ENCODE peak calls at places on chromosomes 16 and 17, in eight cellular contexts. E is occipital lobe; R is GM10248; O is AG08395; H is H9; X is stomach; W is stimulated activated CD4-positive, alpha-beta T cell treated with anti-CD3 and anti-CD28 coated beads, Interleukin-4, amount 100 ng/mL, for 1 hour; F is stimulated activated CD8-positive, alpha-beta memory T cell treated with anti-CD3 and anti-CD28 coated beads, Interleukin-4, amount 100 ng/mL, for 48 hours. B is an unnamed sample.

GRCh38 chr17:42378597-42379594 is 9.3 kb downstream of the STAT3 start:
- DNase-seq in E (no peak), R (no peak), O (peak; percentile 40), H (no peak), X (no peak), W (no peak), F (no peak), B (peak; percentile 34)

GRCh38 chr17:21098934-21099687 is 27.7 kb upstream of the DHRS7B start:
- DNase-seq in E (peak; percentile 18), R (peak; percentile 91), O (peak; percentile 95), H (peak; percentile 95), X (peak; percentile 62), W (peak; percentile 63), F (peak; percentile 81), B (peak; percentile 68)

GRCh38 chr16:68575082-68575481 is 36.0 kb downstream of the ZFP90 start:
- DNase-seq in E (no peak), R (no peak), O (no peak), H (peak; percentile 18), X (no peak), W (no peak), F (no peak), B (no peak)

GRCh38 chr17:71757156-71757555 is 363.7 kb upstream of the SOX9 start:
- DNase-seq in E (no peak), R (no peak), O (peak; percentile 13), H (no peak), X (no peak), W (no peak), F (no peak), B (no peak)

GRCh38 chr16:55717326-55717725 is 61.5 kb downstream of the SLC6A2 start:
- DNase-seq in E (no peak), R (no peak), O (no peak), H (no peak), X (no peak), W (no peak), F (no peak), B (no peak)

GRCh38 chr17:42354956-42355843 is 33.0 kb downstream of the STAT3 start:
- DNase-seq in E (no peak), R (no peak), O (peak; percentile 21), H (no peak), X (no peak), W (no peak), F (no peak), B (no peak)

GRCh38 chr17:20213429-20213828 is 204.3 kb downstream of the SPECC1 start:
- DNase-seq in E (no peak), R (no peak), O (no peak), H (no peak), X (peak; percentile 40), W (no peak), F (no peak), B (no peak)

GRCh38 chr17:72111374-72111773 is 9.4 kb upstream of the SOX9 start:
- DNase-seq in E (no peak), R (no peak), O (no peak), H (no peak), X (no peak), W (no peak), F (no peak), B (no peak)

GRCh38 chr17:40286473-40286872 is 1.2 kb upstream of the CDC6 start:
- DNase-seq in E (no peak), R (no peak), O (no peak), H (no peak), X (no peak), W (no peak), F (no peak), B (no peak)

GRCh38 chr16:680967-681745 is 946 bp downstream of the STUB1 start:
- DNase-seq in E (no peak), R (no peak), O (no peak), H (no peak), X (peak; percentile 51), W (no peak), F (peak; percentile 47), B (no peak)

GRCh38 chr17:34673516-34673915 is 94.1 kb downstream of the TMEM132E start:
- DNase-seq in E (no peak), R (no peak), O (no peak), H (no peak), X (no peak), W (no peak), F (no peak), B (no peak)

GRCh38 chr16:67431077-67431804 is at the start of gene HSD11B2:
- DNase-seq in E (no peak), R (no peak), O (peak; percentile 62), H (peak; percentile 81), X (peak; percentile 71), W (peak; percentile 43), F (peak; percentile 40), B (peak; percentile 54)

GRCh38 chr16:25013751-25014499 is 1.2 kb downstream of the ARHGAP17 start:
- DNase-seq in E (no peak), R (peak; percentile 65), O (no peak), H (no peak), X (no peak), W (no peak), F (no peak), B (no peak)

GRCh38 chr17:846901-847777 is 65.0 kb downstream of the MRM3 start:
- DNase-seq in E (no peak), R (no peak), O (peak; percentile 69), H (no peak), X (no peak), W (no peak), F (peak; percentile 24), B (no peak)

GRCh38 chr16:51629602-51630001 is 478.5 kb upstream of the SALL1 start:
- DNase-seq in E (no peak), R (no peak), O (no peak), H (no peak), X (no peak), W (no peak), F (no peak), B (no peak)

GRCh38 chr16:74570412-74571301 is 36.3 kb downstream of the GLG1 start:
- DNase-seq in E (no peak), R (no peak), O (no peak), H (no peak), X (no peak), W (no peak), F (no peak), B (no peak)

GRCh38 chr17:10325036-10325435 is 47.8 kb downstream of the MYH13 start:
- DNase-seq in E (no peak), R (no peak), O (no peak), H (no peak), X (no peak), W (no peak), F (no peak), B (no peak)

GRCh38 chr17:49437696-49438438 is 23.2 kb upstream of the PHB1 start:
- DNase-seq in E (no peak), R (no peak), O (no peak), H (peak; percentile 14), X (no peak), W (no peak), F (no peak), B (no peak)

GRCh38 chr17:81672504-81672903 is 6.0 kb downstream of the CCDC137 start:
- DNase-seq in E (no peak), R (no peak), O (no peak), H (no peak), X (no peak), W (no peak), F (no peak), B (no peak)

GRCh38 chr17:491086-492014 is 138.7 kb upstream of the RPH3AL start:
- DNase-seq in E (no peak), R (peak; percentile 49), O (peak; percentile 85), H (peak; percentile 66), X (peak; percentile 54), W (peak; percentile 22), F (no peak), B (no peak)